ENCODE peak calls at places on chromosomes 3 and 15, in nine cellular contexts. T, F, N, P, H, K, D, L and G are unnamed samples.

GRCh38 chr15:72155021-72155621 is 36.9 kb downstream of the SENP8 start:
- DNase-seq in T (peak), F (peak), N (peak), P (peak), H (peak), K (peak), D (no peak), L (no peak), G (peak)

GRCh38 chr3:134704556-134704955 is 53.7 kb upstream of the KY start:
- DNase-seq in T (no peak), F (no peak), N (no peak), P (no peak), H (no peak), K (no peak), D (no peak), L (no peak), G (no peak)

GRCh38 chr3:101466465-101467309 is 46.3 kb downstream of the SENP7 start:
- DNase-seq in T (no peak), F (no peak), N (no peak), P (no peak), H (no peak), K (peak), D (no peak), L (peak), G (peak)

GRCh38 chr3:196057663-196058356 is 24.1 kb downstream of the TFRC start:
- DNase-seq in T (no peak), F (no peak), N (no peak), P (no peak), H (no peak), K (no peak), D (no peak), L (no peak), G (no peak)

GRCh38 chr15:41871175-41871905 is 22.5 kb downstream of the SPTBN5 start:
- DNase-seq in T (no peak), F (no peak), N (no peak), P (no peak), H (no peak), K (no peak), D (no peak), L (no peak), G (no peak)

GRCh38 chr15:31046759-31047359 is 54.7 kb downstream of the TRPM1 start:
- DNase-seq in T (no peak), F (no peak), N (no peak), P (no peak), H (no peak), K (no peak), D (no peak), L (no peak), G (no peak)

GRCh38 chr3:122858373-122858772 is 63.5 kb downstream of the SLC49A4 start:
- DNase-seq in T (peak), F (no peak), N (peak), P (peak), H (no peak), K (peak), D (no peak), L (no peak), G (no peak)

GRCh38 chr3:11379238-11379823 is 107.1 kb downstream of the ATG7 start:
- DNase-seq in T (peak), F (peak), N (peak), P (peak), H (peak), K (peak), D (no peak), L (peak), G (peak)

GRCh38 chr3:25566358-25566920 is 98.3 kb downstream of the TOP2B start:
- DNase-seq in T (no peak), F (no peak), N (no peak), P (no peak), H (no peak), K (no peak), D (no peak), L (no peak), G (no peak)

GRCh38 chr15:51332211-51333147 is 5.9 kb downstream of the CYP19A1 start:
- DNase-seq in T (no peak), F (no peak), N (no peak), P (peak), H (no peak), K (no peak), D (no peak), L (no peak), G (no peak)

GRCh38 chr3:168459229-168459784 is 363.6 kb upstream of the GOLIM4 start:
- DNase-seq in T (no peak), F (no peak), N (peak), P (no peak), H (peak), K (peak), D (no peak), L (no peak), G (no peak)

GRCh38 chr3:173092038-173092437 is 49.0 kb downstream of the SPATA16 start:
- DNase-seq in T (no peak), F (no peak), N (no peak), P (no peak), H (no peak), K (no peak), D (no peak), L (no peak), G (no peak)

GRCh38 chr3:123161167-123161566 is 40.6 kb upstream of the SEC22A start:
- DNase-seq in T (no peak), F (no peak), N (no peak), P (no peak), H (no peak), K (no peak), D (no peak), L (no peak), G (no peak)

GRCh38 chr15:91023720-91024119 is 1.3 kb upstream of the VPS33B start:
- DNase-seq in T (no peak), F (no peak), N (no peak), P (no peak), H (no peak), K (no peak), D (no peak), L (no peak), G (no peak)